ENCODE peak calls at places on chromosomes 7 and 10, in six cellular contexts. E is HepG2, B is GM12878, Z is K562, O is H1, W is SK-N-SH. C is an unnamed sample.

GRCh38 chr10:119337796-119338432 is 130.5 kb downstream of the GRK5 start:
- DNase-seq in E (no peak), O (no peak), W (no peak), B (no peak), Z (no peak), C (peak)

GRCh38 chr7:41816111-41816510 is 113.2 kb upstream of the INHBA start:
- DNase-seq in Z (no peak), O (no peak), W (no peak), B (peak), E (no peak), C (no peak)

GRCh38 chr10:47414227-47414592 is 30.1 kb upstream of the ZNF488 start:
- DNase-seq in Z (no peak), B (no peak), O (no peak), E (no peak), W (no peak), C (no peak)

GRCh38 chr7:1918881-1919525 is 248.9 kb downstream of the ELFN1 start:
- DNase-seq in B (no peak), O (no peak), Z (no peak), E (no peak), W (no peak), C (no peak)

GRCh38 chr7:14380881-14381280 is 391.4 kb upstream of the ETV1 start:
- DNase-seq in Z (no peak), E (no peak), O (no peak), B (no peak), W (no peak), C (no peak)

GRCh38 chr7:77839919-77840318 is 41.3 kb downstream of the PHTF2 start:
- DNase-seq in O (no peak), Z (no peak), E (no peak), B (no peak), W (no peak), C (no peak)

GRCh38 chr7:28750981-28751380 is 207.1 kb downstream of the TRIL start:
- DNase-seq in O (no peak), B (no peak), E (no peak), Z (no peak), W (no peak), C (no peak)

GRCh38 chr10:111104811-111105210 is 28.0 kb downstream of the ADRA2A start:
- DNase-seq in E (no peak), Z (no peak), W (no peak), O (no peak), B (no peak), C (no peak)

GRCh38 chr7:30146127-30146612 is 11.4 kb downstream of the MTURN start:
- DNase-seq in B (no peak), E (no peak), W (peak), Z (peak), O (no peak), C (no peak)

DNA sequence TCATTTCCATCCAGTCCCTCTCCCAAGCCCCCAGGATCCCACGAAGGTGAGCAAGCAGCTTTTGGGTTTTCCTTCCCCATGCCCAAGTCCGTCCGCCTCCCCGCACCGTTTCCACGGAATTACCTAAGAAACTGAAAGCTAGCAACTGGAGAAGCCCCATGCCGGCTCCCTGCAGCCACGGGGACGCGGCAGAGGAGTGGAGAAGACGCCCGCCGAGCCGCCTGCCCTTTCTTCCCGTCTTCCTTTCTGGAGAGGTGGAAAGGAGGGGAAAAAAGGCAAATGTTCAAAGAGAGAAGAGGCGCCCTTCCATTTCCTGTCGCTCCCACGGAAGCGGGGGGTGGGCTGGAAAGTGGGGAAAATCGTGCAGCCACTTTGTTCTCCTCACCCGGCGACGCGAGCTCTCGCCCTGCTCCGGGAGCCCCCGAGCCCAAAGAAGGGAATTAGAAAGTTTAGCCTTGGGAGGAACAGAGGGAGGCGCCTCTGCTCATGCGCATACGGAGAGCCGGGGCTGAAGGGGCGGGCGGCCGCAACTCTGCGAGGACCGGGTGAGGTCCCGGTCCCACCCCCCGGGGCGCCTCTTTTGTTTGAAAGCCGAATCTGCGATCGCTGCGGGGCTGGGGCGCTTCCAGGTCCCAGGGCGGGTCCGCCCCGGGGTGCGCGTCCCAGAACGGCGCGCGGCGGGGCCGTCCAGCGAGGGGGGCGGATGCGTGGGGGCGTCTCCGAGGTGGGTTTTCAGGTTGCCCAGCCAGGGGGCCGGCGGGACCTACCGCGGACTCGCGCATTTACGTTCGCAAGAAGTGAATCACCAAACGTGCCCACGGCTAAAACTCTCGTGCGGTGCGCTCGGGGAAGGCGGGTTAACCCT is at the start of gene LAMB1:
- DNase-seq in E (peak), B (no peak), W (peak), Z (peak), O (no peak), C (peak)
- H3K9ac ChIP-seq in E (peak), B (no peak), W (peak), Z (peak), O (no peak), C (peak)

GRCh38 chr10:69479737-69480412 is 28.6 kb downstream of the TSPAN15 start:
- DNase-seq in O (no peak), Z (no peak), B (no peak), W (no peak), E (no peak), C (no peak)
- H2AFZ ChIP-seq in O (no peak), Z (no peak), B (no peak), W (no peak), E (no peak), C (no peak)

GRCh38 chr10:3131098-3131497 is 41.5 kb downstream of the PITRM1 start:
- DNase-seq in W (no peak), B (no peak), O (no peak), E (no peak), Z (no peak), C (peak)
- TF ChIP-seq USF2 in W (no peak), B (no peak), O (no peak), E (no peak), Z (no peak), C (no peak)

GRCh38 chr10:18224626-18225445 is 84.6 kb downstream of the CACNB2 start:
- DNase-seq in Z (no peak), B (no peak), W (no peak), O (no peak), E (no peak), C (no peak)
- H3K9ac ChIP-seq in Z (no peak), B (no peak), W (no peak), O (no peak), E (no peak), C (no peak)

GRCh38 chr10:34907743-34908425 is 92.8 kb upstream of the PARD3 start:
- DNase-seq in O (no peak), W (no peak), Z (no peak), B (no peak), E (no peak), C (no peak)

GRCh38 chr10:34905200-34905927 is 90.3 kb upstream of the PARD3 start:
- DNase-seq in W (no peak), B (no peak), E (no peak), O (no peak), Z (no peak), C (no peak)

GRCh38 chr10:34906021-34906965 is 91.2 kb upstream of the PARD3 start:
- DNase-seq in O (no peak), B (no peak), E (peak), Z (no peak), W (peak), C (peak)

GRCh38 chr10:34911661-34912205 is 96.6 kb upstream of the PARD3 start:
- DNase-seq in W (no peak), E (no peak), B (no peak), Z (no peak), O (no peak), C (peak)

DNA sequence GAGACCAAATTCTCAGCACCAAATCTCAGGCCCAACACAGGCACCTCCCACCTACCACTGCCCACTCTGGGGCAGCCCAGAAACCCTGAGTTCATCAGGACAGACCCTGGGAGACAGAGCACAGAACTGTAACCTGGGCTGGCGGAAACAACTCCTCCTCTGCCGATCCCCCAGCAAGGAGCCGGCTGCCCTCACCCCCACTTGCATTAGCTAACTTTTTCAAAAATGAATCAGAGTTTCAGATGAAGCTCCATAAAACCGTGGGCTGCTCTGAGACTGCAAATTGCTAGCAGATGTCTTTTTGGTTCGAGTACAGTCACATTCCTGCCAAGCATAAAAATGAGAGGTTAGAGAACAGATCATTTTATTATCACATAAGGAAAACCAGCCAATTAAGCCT is 93.4 kb upstream of the PARD3 start:
- DNase-seq in O (no peak), E (no peak), W (peak), B (no peak), Z (no peak), C (peak)
- H2AFZ ChIP-seq in O (no peak), E (no peak), W (peak), B (no peak), Z (no peak), C (no peak)

C was measured in IMR-90.